ENCODE peak calls at places on chromosome 17, in ten cellular contexts. One of them, this sample, is unnamed.

GRCh38 chr17:13429201-13429600 is 172.5 kb downstream of the HS3ST3A1 start:
- DNase-seq in neural progenitor cell: no peak
- DNase-seq in renal cortical epithelial cell: peak; percentile 18
- DNase-seq in mesenchymal stem cell: peak; percentile 74
- DNase-seq in stimulated activated naive CD8-positive, alpha-beta T cell treated with anti-CD3 and anti-CD28 coated beads, Interleukin-15, Interleukin-2, amounts not matched to agents 100 U/mL and 50 U/mL, for 24 hours: no peak
- DNase-seq in RWPE2: no peak
- DNase-seq in GM23248: peak; percentile 96
- DNase-seq in sigmoid colon: no peak
- DNase-seq in cardiac septum: no peak
- DNase-seq in stimulated activated CD8-positive, alpha-beta memory T cell treated with anti-CD3 and anti-CD28 coated beads, Interleukin-15, amount 100 ng/mL, for 4 hours: no peak
- DNase-seq in this sample: no peak

GRCh38 chr17:58412910-58413630 is 4.3 kb downstream of the RNF43 start:
- DNase-seq in mesenchymal stem cell: peak; percentile 25
- DNase-seq in GM23248: no peak
- DNase-seq in neural progenitor cell: no peak
- DNase-seq in cardiac septum: no peak
- DNase-seq in renal cortical epithelial cell: peak; percentile 41
- DNase-seq in stimulated activated CD8-positive, alpha-beta memory T cell treated with anti-CD3 and anti-CD28 coated beads, Interleukin-15, amount 100 ng/mL, for 4 hours: no peak
- DNase-seq in RWPE2: no peak
- DNase-seq in sigmoid colon: no peak
- DNase-seq in stimulated activated naive CD8-positive, alpha-beta T cell treated with anti-CD3 and anti-CD28 coated beads, Interleukin-15, Interleukin-2, amounts not matched to agents 100 U/mL and 50 U/mL, for 24 hours: no peak
- DNase-seq in this sample: no peak

GRCh38 chr17:17886253-17886652 is 49.5 kb upstream of the SREBF1 start:
- DNase-seq in stimulated activated CD8-positive, alpha-beta memory T cell treated with anti-CD3 and anti-CD28 coated beads, Interleukin-15, amount 100 ng/mL, for 4 hours: no peak
- DNase-seq in cardiac septum: no peak
- DNase-seq in RWPE2: no peak
- DNase-seq in neural progenitor cell: no peak
- DNase-seq in stimulated activated naive CD8-positive, alpha-beta T cell treated with anti-CD3 and anti-CD28 coated beads, Interleukin-15, Interleukin-2, amounts not matched to agents 100 U/mL and 50 U/mL, for 24 hours: no peak
- DNase-seq in renal cortical epithelial cell: no peak
- DNase-seq in mesenchymal stem cell: no peak
- DNase-seq in GM23248: no peak
- DNase-seq in sigmoid colon: no peak
- DNase-seq in this sample: no peak

GRCh38 chr17:66466933-66467367 is 164.5 kb downstream of the PRKCA start:
- DNase-seq in stimulated activated CD8-positive, alpha-beta memory T cell treated with anti-CD3 and anti-CD28 coated beads, Interleukin-15, amount 100 ng/mL, for 4 hours: no peak
- DNase-seq in neural progenitor cell: no peak
- DNase-seq in stimulated activated naive CD8-positive, alpha-beta T cell treated with anti-CD3 and anti-CD28 coated beads, Interleukin-15, Interleukin-2, amounts not matched to agents 100 U/mL and 50 U/mL, for 24 hours: peak; percentile 53
- DNase-seq in cardiac septum: no peak
- DNase-seq in renal cortical epithelial cell: peak; percentile 99
- DNase-seq in RWPE2: peak; percentile 84
- DNase-seq in sigmoid colon: peak; percentile 74
- DNase-seq in mesenchymal stem cell: peak; percentile 99
- DNase-seq in GM23248: peak; percentile 98
- DNase-seq in this sample: peak; percentile 46

GRCh38 chr17:8117367-8117979 is 841 bp downstream of the ALOXE3 start:
- DNase-seq in renal cortical epithelial cell: no peak
- DNase-seq in neural progenitor cell: no peak
- DNase-seq in stimulated activated naive CD8-positive, alpha-beta T cell treated with anti-CD3 and anti-CD28 coated beads, Interleukin-15, Interleukin-2, amounts not matched to agents 100 U/mL and 50 U/mL, for 24 hours: no peak
- DNase-seq in GM23248: no peak
- DNase-seq in RWPE2: no peak
- DNase-seq in cardiac septum: no peak
- DNase-seq in mesenchymal stem cell: no peak
- DNase-seq in sigmoid colon: no peak
- DNase-seq in stimulated activated CD8-positive, alpha-beta memory T cell treated with anti-CD3 and anti-CD28 coated beads, Interleukin-15, amount 100 ng/mL, for 4 hours: no peak
- DNase-seq in this sample: no peak

GRCh38 chr17:71055128-71055527 is 885.8 kb downstream of the KCNJ2 start:
- DNase-seq in GM23248: peak; percentile 13
- DNase-seq in stimulated activated naive CD8-positive, alpha-beta T cell treated with anti-CD3 and anti-CD28 coated beads, Interleukin-15, Interleukin-2, amounts not matched to agents 100 U/mL and 50 U/mL, for 24 hours: no peak
- DNase-seq in mesenchymal stem cell: peak; percentile 79
- DNase-seq in stimulated activated CD8-positive, alpha-beta memory T cell treated with anti-CD3 and anti-CD28 coated beads, Interleukin-15, amount 100 ng/mL, for 4 hours: no peak
- DNase-seq in renal cortical epithelial cell: peak; percentile 19
- DNase-seq in RWPE2: no peak
- DNase-seq in neural progenitor cell: no peak
- DNase-seq in sigmoid colon: no peak
- DNase-seq in cardiac septum: no peak
- DNase-seq in this sample: no peak

GRCh38 chr17:30093463-30094147 is 23.0 kb upstream of the NSRP1 start:
- DNase-seq in cardiac septum: no peak
- DNase-seq in stimulated activated naive CD8-positive, alpha-beta T cell treated with anti-CD3 and anti-CD28 coated beads, Interleukin-15, Interleukin-2, amounts not matched to agents 100 U/mL and 50 U/mL, for 24 hours: peak; percentile 37
- DNase-seq in GM23248: peak; percentile 71
- DNase-seq in neural progenitor cell: peak; percentile 79
- DNase-seq in RWPE2: no peak
- DNase-seq in sigmoid colon: no peak
- DNase-seq in stimulated activated CD8-positive, alpha-beta memory T cell treated with anti-CD3 and anti-CD28 coated beads, Interleukin-15, amount 100 ng/mL, for 4 hours: no peak
- DNase-seq in mesenchymal stem cell: peak; percentile 70
- DNase-seq in renal cortical epithelial cell: peak; percentile 46
- DNase-seq in this sample: peak; percentile 41

GRCh38 chr17:6070280-6070894 is at the start of gene WSCD1:
- DNase-seq in neural progenitor cell: peak; percentile 81
- DNase-seq in RWPE2: no peak
- DNase-seq in GM23248: peak; percentile 21
- DNase-seq in sigmoid colon: no peak
- DNase-seq in cardiac septum: no peak
- DNase-seq in renal cortical epithelial cell: no peak
- DNase-seq in stimulated activated CD8-positive, alpha-beta memory T cell treated with anti-CD3 and anti-CD28 coated beads, Interleukin-15, amount 100 ng/mL, for 4 hours: no peak
- DNase-seq in mesenchymal stem cell: peak; percentile 24
- DNase-seq in stimulated activated naive CD8-positive, alpha-beta T cell treated with anti-CD3 and anti-CD28 coated beads, Interleukin-15, Interleukin-2, amounts not matched to agents 100 U/mL and 50 U/mL, for 24 hours: peak; percentile 16
- DNase-seq in this sample: no peak

GRCh38 chr17:56260421-56260820 is 107.1 kb downstream of the ANKFN1 start:
- DNase-seq in cardiac septum: no peak
- DNase-seq in stimulated activated naive CD8-positive, alpha-beta T cell treated with anti-CD3 and anti-CD28 coated beads, Interleukin-15, Interleukin-2, amounts not matched to agents 100 U/mL and 50 U/mL, for 24 hours: no peak
- DNase-seq in GM23248: peak; percentile 77
- DNase-seq in mesenchymal stem cell: no peak
- DNase-seq in RWPE2: no peak
- DNase-seq in stimulated activated CD8-positive, alpha-beta memory T cell treated with anti-CD3 and anti-CD28 coated beads, Interleukin-15, amount 100 ng/mL, for 4 hours: no peak
- DNase-seq in renal cortical epithelial cell: no peak
- DNase-seq in neural progenitor cell: no peak
- DNase-seq in sigmoid colon: no peak
- DNase-seq in this sample: no peak

GRCh38 chr17:19502517-19502916 is 31.1 kb upstream of the SLC47A1 start:
- DNase-seq in sigmoid colon: peak; percentile 36
- DNase-seq in GM23248: no peak
- DNase-seq in stimulated activated naive CD8-positive, alpha-beta T cell treated with anti-CD3 and anti-CD28 coated beads, Interleukin-15, Interleukin-2, amounts not matched to agents 100 U/mL and 50 U/mL, for 24 hours: no peak
- DNase-seq in renal cortical epithelial cell: no peak
- DNase-seq in RWPE2: no peak
- DNase-seq in neural progenitor cell: no peak
- DNase-seq in stimulated activated CD8-positive, alpha-beta memory T cell treated with anti-CD3 and anti-CD28 coated beads, Interleukin-15, amount 100 ng/mL, for 4 hours: no peak
- DNase-seq in mesenchymal stem cell: no peak
- DNase-seq in cardiac septum: no peak
- DNase-seq in this sample: no peak